ENCODE peak calls at places on chromosomes 12 and 14, in five cellular contexts. K is endothelial cell, S is tibial artery, T is lung microvascular endothelial cell, J is right atrium auricular region. L is an unnamed sample.

GRCh38 chr14:97028382-97028781 is 231.2 kb downstream of the VRK1 start:
- DNase-seq in K (no peak), S (no peak), T (no peak), J (no peak), L (no peak)

GRCh38 chr14:21860172-21860571 is 186.6 kb upstream of the OR4E1 start:
- DNase-seq in K (peak), S (no peak), T (peak), J (no peak), L (no peak)

GRCh38 chr14:68640293-68640574 is 152.6 kb downstream of the ZFP36L1 start:
- DNase-seq in K (no peak), S (no peak), T (no peak), J (no peak), L (no peak)

GRCh38 chr12:712172-712863 is 40.1 kb upstream of the WNK1 start:
- DNase-seq in K (no peak), S (no peak), T (no peak), J (no peak), L (no peak)

GRCh38 chr12:19144287-19144686 is 14.8 kb downstream of the PLEKHA5 start:
- DNase-seq in K (no peak), S (no peak), T (no peak), J (no peak), L (no peak)

GRCh38 chr14:77738559-77739250 is 22.3 kb downstream of the SNW1 start:
- DNase-seq in K (no peak), S (no peak), T (peak), J (no peak), L (no peak)

GRCh38 chr12:52521175-52521574 is 981 bp upstream of the KRT5 start:
- DNase-seq in K (peak), S (no peak), T (no peak), J (peak), L (no peak)

GRCh38 chr12:88188180-88188579 is 46.1 kb downstream of the TMTC3 start:
- DNase-seq in K (no peak), S (no peak), T (no peak), J (no peak), L (no peak)

GRCh38 chr12:43291516-43291915 is 260.5 kb downstream of the ADAMTS20 start:
- DNase-seq in K (no peak), S (no peak), T (peak), J (no peak), L (no peak)

GRCh38 chr12:121812320-121812871 is 8.6 kb downstream of the SETD1B start:
- DNase-seq in K (peak), S (peak), T (peak), J (no peak), L (no peak)

GRCh38 chr14:52313903-52314481 is at the start of gene PTGER2:
- DNase-seq in K (peak), S (peak), T (peak), J (peak), L (peak)

GRCh38 chr12:65494537-65494936 is 216.1 kb downstream of the MSRB3 start:
- DNase-seq in K (no peak), S (no peak), T (peak), J (no peak), L (no peak)

GRCh38 chr12:57127710-57128518 is at the start of gene LRP1:
- DNase-seq in K (peak), S (peak), T (peak), J (peak), L (peak)

L was measured in memory B cell.